ENCODE peak calls at places on chromosomes 13 and 19, in eight cellular contexts. One of them, this sample, is unnamed.

GRCh38 chr13:113458218-113459065 is 5.2 kb upstream of the ADPRHL1 start:
- DNase-seq in right atrium auricular region: no peak
- DNase-seq in NCI-H446 treated with DMSO at 0.1 percent for 48 hours: no peak
- DNase-seq in iPS-NIHi11: peak
- DNase-seq in stimulated activated CD4-positive, alpha-beta T cell treated with anti-CD3 and anti-CD28 coated beads, TNF-alpha, amount 100 ng/mL, for 24 hours: no peak
- DNase-seq in AG20443: no peak
- DNase-seq in colonic mucosa: no peak
- DNase-seq in putamen: no peak
- DNase-seq in this sample: no peak

GRCh38 chr19:46369817-46370216 is 22.9 kb downstream of the PPP5C start:
- DNase-seq in right atrium auricular region: no peak
- DNase-seq in NCI-H446 treated with DMSO at 0.1 percent for 48 hours: no peak
- DNase-seq in iPS-NIHi11: no peak
- DNase-seq in stimulated activated CD4-positive, alpha-beta T cell treated with anti-CD3 and anti-CD28 coated beads, TNF-alpha, amount 100 ng/mL, for 24 hours: no peak
- DNase-seq in AG20443: no peak
- DNase-seq in colonic mucosa: no peak
- DNase-seq in putamen: no peak
- DNase-seq in this sample: no peak

GRCh38 chr13:107854880-107855279 is 360.5 kb downstream of the LIG4 start:
- DNase-seq in right atrium auricular region: no peak
- DNase-seq in NCI-H446 treated with DMSO at 0.1 percent for 48 hours: no peak
- DNase-seq in iPS-NIHi11: no peak
- DNase-seq in stimulated activated CD4-positive, alpha-beta T cell treated with anti-CD3 and anti-CD28 coated beads, TNF-alpha, amount 100 ng/mL, for 24 hours: no peak
- DNase-seq in AG20443: no peak
- DNase-seq in colonic mucosa: no peak
- DNase-seq in putamen: no peak
- DNase-seq in this sample: no peak

GRCh38 chr19:7705387-7706187 is 3.7 kb upstream of the FCER2 start:
- DNase-seq in right atrium auricular region: peak
- DNase-seq in NCI-H446 treated with DMSO at 0.1 percent for 48 hours: no peak
- DNase-seq in iPS-NIHi11: no peak
- DNase-seq in stimulated activated CD4-positive, alpha-beta T cell treated with anti-CD3 and anti-CD28 coated beads, TNF-alpha, amount 100 ng/mL, for 24 hours: peak
- DNase-seq in AG20443: no peak
- DNase-seq in colonic mucosa: peak
- DNase-seq in putamen: no peak
- DNase-seq in this sample: no peak

GRCh38 chr19:48192750-48193149 is 22.3 kb downstream of the ZSWIM9 start:
- DNase-seq in right atrium auricular region: no peak
- DNase-seq in NCI-H446 treated with DMSO at 0.1 percent for 48 hours: no peak
- DNase-seq in iPS-NIHi11: no peak
- DNase-seq in stimulated activated CD4-positive, alpha-beta T cell treated with anti-CD3 and anti-CD28 coated beads, TNF-alpha, amount 100 ng/mL, for 24 hours: no peak
- DNase-seq in AG20443: no peak
- DNase-seq in colonic mucosa: no peak
- DNase-seq in putamen: peak
- DNase-seq in this sample: no peak

GRCh38 chr19:49147923-49148682 is 7.1 kb downstream of the HRC start:
- DNase-seq in right atrium auricular region: no peak
- DNase-seq in NCI-H446 treated with DMSO at 0.1 percent for 48 hours: no peak
- DNase-seq in iPS-NIHi11: no peak
- DNase-seq in stimulated activated CD4-positive, alpha-beta T cell treated with anti-CD3 and anti-CD28 coated beads, TNF-alpha, amount 100 ng/mL, for 24 hours: no peak
- DNase-seq in AG20443: no peak
- DNase-seq in colonic mucosa: no peak
- DNase-seq in putamen: no peak
- DNase-seq in this sample: no peak

GRCh38 chr19:47280183-47280797 is 5.6 kb downstream of the INAFM1 start:
- DNase-seq in right atrium auricular region: no peak
- DNase-seq in NCI-H446 treated with DMSO at 0.1 percent for 48 hours: no peak
- DNase-seq in iPS-NIHi11: peak
- DNase-seq in stimulated activated CD4-positive, alpha-beta T cell treated with anti-CD3 and anti-CD28 coated beads, TNF-alpha, amount 100 ng/mL, for 24 hours: no peak
- DNase-seq in AG20443: peak
- DNase-seq in colonic mucosa: no peak
- DNase-seq in putamen: no peak
- DNase-seq in this sample: no peak

GRCh38 chr19:2962018-2962670 is 15.2 kb upstream of the TLE6 start:
- DNase-seq in right atrium auricular region: peak
- DNase-seq in NCI-H446 treated with DMSO at 0.1 percent for 48 hours: peak
- DNase-seq in iPS-NIHi11: peak
- DNase-seq in stimulated activated CD4-positive, alpha-beta T cell treated with anti-CD3 and anti-CD28 coated beads, TNF-alpha, amount 100 ng/mL, for 24 hours: peak
- DNase-seq in AG20443: peak
- DNase-seq in colonic mucosa: peak
- DNase-seq in putamen: peak
- DNase-seq in this sample: peak

GRCh38 chr19:55173717-55174409 is 6.2 kb downstream of the SYT5 start:
- DNase-seq in right atrium auricular region: peak
- DNase-seq in NCI-H446 treated with DMSO at 0.1 percent for 48 hours: peak
- DNase-seq in iPS-NIHi11: peak
- DNase-seq in stimulated activated CD4-positive, alpha-beta T cell treated with anti-CD3 and anti-CD28 coated beads, TNF-alpha, amount 100 ng/mL, for 24 hours: no peak
- DNase-seq in AG20443: peak
- DNase-seq in colonic mucosa: peak
- DNase-seq in putamen: no peak
- DNase-seq in this sample: no peak

GRCh38 chr19:39498262-39499081 is at the start of gene DLL3:
- DNase-seq in right atrium auricular region: no peak
- DNase-seq in NCI-H446 treated with DMSO at 0.1 percent for 48 hours: no peak
- DNase-seq in iPS-NIHi11: no peak
- DNase-seq in stimulated activated CD4-positive, alpha-beta T cell treated with anti-CD3 and anti-CD28 coated beads, TNF-alpha, amount 100 ng/mL, for 24 hours: no peak
- DNase-seq in AG20443: no peak
- DNase-seq in colonic mucosa: no peak
- DNase-seq in putamen: no peak
- DNase-seq in this sample: no peak

GRCh38 chr13:40769970-40770369 is 1.0 kb downstream of the MRPS31 start:
- DNase-seq in right atrium auricular region: no peak
- DNase-seq in NCI-H446 treated with DMSO at 0.1 percent for 48 hours: no peak
- DNase-seq in iPS-NIHi11: no peak
- DNase-seq in stimulated activated CD4-positive, alpha-beta T cell treated with anti-CD3 and anti-CD28 coated beads, TNF-alpha, amount 100 ng/mL, for 24 hours: no peak
- DNase-seq in AG20443: no peak
- DNase-seq in colonic mucosa: no peak
- DNase-seq in putamen: no peak
- DNase-seq in this sample: no peak

GRCh38 chr13:50410921-50411712 is 395.9 kb downstream of the KCNRG start:
- DNase-seq in right atrium auricular region: no peak
- DNase-seq in NCI-H446 treated with DMSO at 0.1 percent for 48 hours: peak
- DNase-seq in iPS-NIHi11: no peak
- DNase-seq in stimulated activated CD4-positive, alpha-beta T cell treated with anti-CD3 and anti-CD28 coated beads, TNF-alpha, amount 100 ng/mL, for 24 hours: no peak
- DNase-seq in AG20443: peak
- DNase-seq in colonic mucosa: no peak
- DNase-seq in putamen: no peak
- DNase-seq in this sample: no peak

GRCh38 chr13:112172641-112173171 is 105.8 kb downstream of the SOX1 start:
- DNase-seq in right atrium auricular region: no peak
- DNase-seq in NCI-H446 treated with DMSO at 0.1 percent for 48 hours: no peak
- DNase-seq in iPS-NIHi11: no peak
- DNase-seq in stimulated activated CD4-positive, alpha-beta T cell treated with anti-CD3 and anti-CD28 coated beads, TNF-alpha, amount 100 ng/mL, for 24 hours: no peak
- DNase-seq in AG20443: no peak
- DNase-seq in colonic mucosa: no peak
- DNase-seq in putamen: peak
- DNase-seq in this sample: peak

GRCh38 chr19:24074720-24075119 is 12.3 kb upstream of the ZNF254 start:
- DNase-seq in right atrium auricular region: no peak
- DNase-seq in NCI-H446 treated with DMSO at 0.1 percent for 48 hours: no peak
- DNase-seq in iPS-NIHi11: no peak
- DNase-seq in stimulated activated CD4-positive, alpha-beta T cell treated with anti-CD3 and anti-CD28 coated beads, TNF-alpha, amount 100 ng/mL, for 24 hours: no peak
- DNase-seq in AG20443: no peak
- DNase-seq in colonic mucosa: no peak
- DNase-seq in putamen: no peak
- DNase-seq in this sample: no peak

This sample was measured in midbrain.